ENCODE peak calls at places on chromosome X, in five cellular contexts. R is esophagus squamous epithelium, X is psoas muscle, F is IMR-90, N is A549. D is an unnamed sample.

GRCh38 chrX:85992811-85993229 is 54.5 kb downstream of the CHM start:
- DNase-seq in F (peak; percentile 38), R (no peak), N (no peak), X (no peak), D (no peak)

GRCh38 chrX:151031365-151031975 is 48.3 kb downstream of the HMGB3 start:
- DNase-seq in F (no peak), X (no peak), N (no peak), R (no peak), D (no peak)

GRCh38 chrX:74242484-74243138 is 61.4 kb upstream of the ZCCHC13 start:
- DNase-seq in N (no peak), R (no peak), X (no peak), F (peak; percentile 11), D (no peak)

GRCh38 chrX:319579-320125 is 1.1 kb upstream of the GTPBP6 start:
- DNase-seq in X (no peak), F (no peak), R (no peak), N (no peak), D (peak; percentile 43)

GRCh38 chrX:34365482-34365881 is 233.4 kb upstream of the FAM47A start:
- DNase-seq in N (no peak), X (no peak), F (peak; percentile 3), R (no peak), D (no peak)

GRCh38 chrX:154140742-154141141 is 3.3 kb upstream of the OPN1LW start:
- DNase-seq in F (no peak), R (no peak), N (no peak), X (no peak), D (no peak)

GRCh38 chrX:119899125-119899524 is 3.4 kb downstream of the AKAP14 start:
- DNase-seq in X (no peak), N (no peak), R (no peak), F (no peak), D (no peak)

GRCh38 chrX:2928583-2929434 is at the start of gene ARSD:
- DNase-seq in F (peak; percentile 86), R (peak; percentile 75), X (peak; percentile 88), N (peak; percentile 73), D (peak; percentile 95)

DNA sequence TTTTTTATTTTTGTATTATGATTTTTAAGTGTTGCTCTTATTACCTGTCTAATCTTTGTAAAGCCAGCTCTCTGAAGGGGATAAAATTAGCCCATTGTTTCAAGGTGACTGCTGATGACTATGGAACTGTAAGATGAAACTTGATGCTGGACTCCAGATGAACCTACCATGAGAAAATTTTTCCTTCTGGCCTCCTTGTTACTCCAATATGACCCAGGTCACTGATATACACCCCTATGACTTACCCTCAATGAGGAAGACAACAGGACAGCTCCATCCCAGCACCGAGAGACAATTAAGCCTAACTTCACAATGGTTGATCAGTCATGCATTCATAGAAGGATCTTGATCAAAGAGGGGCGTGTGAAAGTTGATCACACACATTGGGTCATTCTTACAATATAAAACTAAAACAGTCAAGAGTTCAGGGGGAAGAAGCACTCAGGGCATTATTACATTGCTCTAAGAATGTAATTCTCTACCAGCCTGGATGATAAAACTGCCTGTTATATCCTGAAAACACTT is 230.8 kb upstream of the AGTR2 start:
- DNase-seq in N (no peak), F (no peak), X (no peak), R (no peak), D (no peak)
- H3K27ac ChIP-seq in N (no peak overlapping the region), F (no peak overlapping the region), X (no peak overlapping the region), R (no peak overlapping the region), D (no peak overlapping the region)

DNA sequence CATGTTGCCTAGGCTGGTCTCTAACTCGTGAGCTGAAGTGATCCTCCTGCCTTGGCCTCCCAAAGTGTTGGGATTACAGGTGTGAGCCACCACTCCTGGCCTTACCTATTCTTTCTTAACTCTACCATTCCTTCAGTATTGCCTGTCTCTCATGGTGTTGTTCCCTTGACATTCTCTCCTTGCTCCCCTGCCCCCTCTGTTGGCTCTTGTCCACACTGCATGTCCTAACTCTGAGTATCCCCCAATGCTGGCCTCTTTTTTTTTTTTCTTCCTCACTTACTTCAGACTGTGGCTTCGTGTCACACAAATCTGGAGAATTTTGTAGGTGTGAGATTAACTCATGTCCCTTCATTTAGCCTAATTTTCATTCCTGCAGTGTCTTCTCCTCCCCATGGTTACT is 22.9 kb upstream of the FRMPD4 start:
- DNase-seq in F (no peak), R (no peak), N (no peak), X (no peak), D (no peak)
- TF ChIP-seq CTCF in F (no peak), R (no peak), N (no peak), X (no peak), D (no peak)

GRCh38 chrX:136021903-136022302 is 36.7 kb downstream of the SLC9A6 start:
- DNase-seq in F (no peak), X (no peak), N (no peak), R (no peak), D (no peak)

GRCh38 chrX:136021160-136021559 is 35.9 kb downstream of the SLC9A6 start:
- DNase-seq in R (no peak), F (no peak), X (no peak), N (no peak), D (no peak)
- H3K27ac ChIP-seq in R (no peak overlapping the region), F (no peak overlapping the region), X (no peak overlapping the region), N (no peak overlapping the region), D (no peak overlapping the region)

DNA sequence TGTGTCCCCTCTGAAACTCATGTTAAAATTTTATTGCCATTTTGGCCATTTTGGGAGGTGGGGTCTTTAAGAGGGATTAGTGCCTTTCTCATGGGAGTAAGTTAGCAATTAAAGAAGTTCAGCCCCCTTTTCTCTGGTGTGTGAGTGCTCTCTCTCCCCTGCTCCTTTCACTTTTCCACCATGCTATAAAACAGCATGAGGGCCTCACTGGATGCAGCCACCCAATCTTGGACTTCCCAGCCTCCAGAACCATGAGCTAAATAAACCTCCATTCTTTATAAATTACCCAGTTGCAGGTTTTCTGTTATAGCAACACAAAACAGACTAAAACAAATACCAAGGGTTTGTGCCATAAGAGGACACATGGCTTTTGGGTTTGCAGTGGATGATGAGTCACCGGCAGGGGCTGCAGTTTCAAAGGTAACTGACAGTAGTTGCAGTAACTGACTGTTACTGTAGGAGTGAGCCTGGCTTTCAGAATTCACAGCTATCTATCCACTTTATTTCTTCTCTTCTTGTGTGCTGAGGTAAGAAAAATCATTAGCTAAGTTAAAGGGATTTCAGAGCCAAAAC is 121.5 kb downstream of the PPEF1 start:
- DNase-seq in N (no peak), F (no peak), R (no peak), X (no peak), D (no peak)
- TF ChIP-seq CTCF in N (no peak), F (no peak), R (no peak), X (no peak), D (no peak)

DNA sequence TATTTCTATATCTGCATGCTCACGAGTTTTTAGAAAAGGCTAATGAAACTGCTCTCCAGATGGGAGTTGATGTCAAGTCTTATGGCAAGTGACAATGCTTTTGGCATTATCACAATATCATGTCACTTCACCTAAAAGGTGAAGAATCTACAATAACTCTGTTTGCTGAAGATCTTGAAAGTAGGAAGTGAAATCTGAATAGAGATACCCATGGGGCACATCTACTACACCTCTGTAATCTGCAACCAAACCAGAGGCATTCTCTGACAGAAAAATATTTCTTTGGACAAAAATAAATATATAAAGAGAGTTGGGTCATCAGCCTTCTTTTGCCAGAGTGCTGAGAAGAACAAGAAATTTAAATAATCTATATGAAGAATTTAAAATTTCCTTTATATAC is 3.9 kb upstream of the VAMP7 start:
- DNase-seq in F (no peak), N (no peak), R (no peak), X (no peak), D (no peak)
- H3K27ac ChIP-seq in F (no peak overlapping the region), N (no peak overlapping the region), R (no peak overlapping the region), X (no peak overlapping the region), D (no peak overlapping the region)

DNA sequence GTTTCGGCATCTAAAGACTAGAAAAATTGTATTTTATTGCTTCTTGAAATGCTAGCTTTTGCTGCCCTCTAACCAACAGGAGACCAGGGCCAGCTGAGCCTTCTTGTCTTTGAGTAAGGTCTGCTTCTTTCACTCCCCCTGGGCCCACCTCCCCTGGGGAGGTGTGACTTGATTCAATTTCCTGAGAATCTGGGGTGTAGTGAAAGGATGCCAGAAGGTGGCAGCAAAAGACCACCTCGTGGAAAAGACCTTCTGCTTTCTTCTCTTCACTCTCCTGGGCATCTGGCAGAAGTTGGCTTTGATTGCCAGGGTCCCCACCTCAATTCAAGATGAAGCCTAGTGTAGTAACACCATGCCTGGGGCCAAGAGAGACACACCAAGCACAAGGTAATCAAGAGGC is 96.5 kb upstream of the MAOA start:
- DNase-seq in F (peak; percentile 2), R (no peak), X (peak; percentile 12), N (peak; percentile 10), D (peak; percentile 41)
- TF ChIP-seq CTCF in F (peak; percentile 37), R (peak; percentile 61), X (peak; percentile 45), N (peak; percentile 52), D (peak; percentile 41)

GRCh38 chrX:41333744-41333993 is 293 bp upstream of the DDX3X start:
- DNase-seq in F (peak; percentile 90), R (no peak), N (peak; percentile 64), X (peak; percentile 82), D (peak; percentile 85)

GRCh38 chrX:41332988-41333743 is 796 bp upstream of the DDX3X start:
- DNase-seq in X (peak; percentile 91), F (peak; percentile 84), R (peak; percentile 87), N (peak; percentile 89), D (peak; percentile 91)

GRCh38 chrX:41333994-41334865 is at the start of gene DDX3X:
- DNase-seq in R (peak; percentile 79), F (peak; percentile 91), X (peak; percentile 93), N (peak; percentile 58), D (peak; percentile 91)

GRCh38 chrX:41332408-41332987 is 1.5 kb upstream of the DDX3X start:
- DNase-seq in R (peak; percentile 13), X (no peak), N (no peak), F (peak; percentile 44), D (no peak)

GRCh38 chrX:41332005-41332404 is 2.0 kb upstream of the DDX3X start:
- DNase-seq in X (no peak), R (no peak), N (no peak), F (no peak), D (no peak)
- H3K27ac ChIP-seq in X (peak overlapping the region; percentile 100), R (peak overlapping the region; percentile 99), N (peak overlapping the region; percentile 100), F (no peak overlapping the region), D (peak overlapping the region; percentile 99)